ENCODE peak calls at places on chromosomes 11 and 22, in nine cellular contexts. O is fibroblast of villous mesenchyme; L is A673; M is CD4-positive, alpha-beta memory T cell; J is stromal cell of bone marrow; V is A549; H is heart left ventricle; T is stimulated activated CD4-positive, alpha-beta T cell treated with anti-CD3 and anti-CD28 coated beads, Interleukin-1b, Interleukin-23, amount 100 ng/mL, for 24 hours; E is adrenal gland. F is an unnamed sample.
A peak's percentile ranks its signal among the peaks of the same experiment; 100 is the strongest.

GRCh38 chr22:38315801-38316339 is 1.4 kb downstream of the CSNK1E start:
- DNase-seq in O (peak; percentile 72), L (peak; percentile 46), M (no peak), J (no peak), V (no peak), H (no peak), T (no peak), E (no peak), F (no peak)

GRCh38 chr22:25970996-25971811 is 198.1 kb upstream of the SEZ6L start:
- DNase-seq in O (no peak), L (peak; percentile 12), M (no peak), J (no peak), V (no peak), H (no peak), T (no peak), E (no peak), F (no peak)

GRCh38 chr11:86923993-86924766 is 31.0 kb downstream of the FZD4 start:
- DNase-seq in O (no peak), L (peak; percentile 61), M (no peak), J (no peak), V (no peak), H (no peak), T (no peak), E (no peak), F (no peak)

GRCh38 chr11:2156416-2157182 is 4.4 kb downstream of the INS start:
- DNase-seq in O (peak; percentile 44), L (peak; percentile 47), M (peak; percentile 25), J (no peak), V (peak; percentile 62), H (peak; percentile 72), T (no peak), E (peak; percentile 75), F (no peak)

GRCh38 chr22:37559901-37560681 is at the start of gene CDC42EP1:
- DNase-seq in O (peak; percentile 57), L (no peak), M (no peak), J (no peak), V (peak; percentile 64), H (peak; percentile 74), T (no peak), E (peak; percentile 77), F (no peak)

GRCh38 chr22:37147186-37147990 is 2.3 kb downstream of the IL2RB start:
- DNase-seq in O (no peak), L (no peak), M (no peak), J (no peak), V (no peak), H (no peak), T (no peak), E (no peak), F (no peak)

GRCh38 chr22:50186789-50187523 is 1.2 kb downstream of the TRABD start:
- DNase-seq in O (peak; percentile 32), L (peak; percentile 34), M (no peak), J (no peak), V (no peak), H (no peak), T (no peak), E (no peak), F (no peak)

GRCh38 chr11:107648247-107648646 is 57.3 kb downstream of the ELMOD1 start:
- DNase-seq in O (no peak), L (no peak), M (no peak), J (no peak), V (no peak), H (no peak), T (no peak), E (no peak), F (no peak)

GRCh38 chr11:102603091-102603490 is 22.0 kb downstream of the MMP20 start:
- DNase-seq in O (peak; percentile 40), L (no peak), M (no peak), J (peak; percentile 46), V (no peak), H (no peak), T (no peak), E (no peak), F (no peak)

GRCh38 chr22:36465232-36466021 is 16.0 kb downstream of the TXN2 start:
- DNase-seq in O (peak; percentile 91), L (no peak), M (no peak), J (no peak), V (peak; percentile 87), H (peak; percentile 87), T (no peak), E (peak; percentile 97), F (no peak)

GRCh38 chr11:95413021-95413420 is 182.0 kb upstream of the SESN3 start:
- DNase-seq in O (no peak), L (no peak), M (no peak), J (no peak), V (no peak), H (no peak), T (no peak), E (no peak), F (no peak)

GRCh38 chr22:50361688-50362087 is 18.6 kb downstream of the PPP6R2 start:
- DNase-seq in O (no peak), L (no peak), M (no peak), J (no peak), V (no peak), H (no peak), T (no peak), E (no peak), F (no peak)

GRCh38 chr22:41417622-41418390 is 28.8 kb downstream of the TOB2 start:
- DNase-seq in O (no peak), L (no peak), M (no peak), J (no peak), V (peak; percentile 22), H (peak; percentile 90), T (no peak), E (peak; percentile 97), F (no peak)

GRCh38 chr11:65204646-65205601 is 23.2 kb downstream of the CAPN1 start:
- DNase-seq in O (peak; percentile 30), L (peak; percentile 78), M (peak; percentile 50), J (no peak), V (peak; percentile 48), H (peak; percentile 19), T (peak; percentile 32), E (no peak), F (no peak)

GRCh38 chr22:35072939-35073338 is 7.0 kb downstream of the ISX start:
- DNase-seq in O (peak; percentile 0), L (peak; percentile 40), M (no peak), J (no peak), V (no peak), H (no peak), T (no peak), E (no peak), F (no peak)

GRCh38 chr11:27229511-27230174 is 133.4 kb downstream of the CCDC34 start:
- DNase-seq in O (no peak), L (no peak), M (no peak), J (no peak), V (no peak), H (no peak), T (no peak), E (no peak), F (no peak)

GRCh38 chr11:46075168-46075567 is 46.1 kb downstream of the PHF21A start:
- DNase-seq in O (peak; percentile 36), L (peak; percentile 33), M (no peak), J (no peak), V (no peak), H (no peak), T (no peak), E (peak; percentile 32), F (no peak)

F was measured in CMK.